ENCODE peak calls at places on chromosome 9, in four cellular contexts. One of them, this sample, is unnamed.

GRCh38 chr9:5832093-5832542 is 799 bp downstream of the ERMP1 start:
- DNase-seq in K562: peak; percentile 11
- DNase-seq in HCT116: no peak
- DNase-seq in suprapubic skin: no peak
- DNase-seq in this sample: no peak

GRCh38 chr9:122606587-122606986 is 8.0 kb upstream of the OR1Q1 start:
- DNase-seq in K562: no peak
- DNase-seq in HCT116: no peak
- DNase-seq in suprapubic skin: no peak
- DNase-seq in this sample: no peak

GRCh38 chr9:6645153-6646027 is at the start of gene GLDC:
- DNase-seq in K562: no peak
- DNase-seq in HCT116: peak; percentile 79
- DNase-seq in suprapubic skin: peak; percentile 60
- DNase-seq in this sample: peak; percentile 79

GRCh38 chr9:2727966-2728613 is 10.8 kb downstream of the KCNV2 start:
- DNase-seq in K562: peak; percentile 26
- DNase-seq in HCT116: peak; percentile 4
- DNase-seq in suprapubic skin: no peak
- DNase-seq in this sample: no peak

GRCh38 chr9:17600962-17601593 is 22.2 kb downstream of the SH3GL2 start:
- DNase-seq in K562: no peak
- DNase-seq in HCT116: no peak
- DNase-seq in suprapubic skin: no peak
- DNase-seq in this sample: no peak

GRCh38 chr9:116075191-116075590 is 78.4 kb upstream of the PAPPA start:
- DNase-seq in K562: no peak
- DNase-seq in HCT116: no peak
- DNase-seq in suprapubic skin: no peak
- DNase-seq in this sample: no peak

GRCh38 chr9:106862115-106862945 is 636 bp upstream of the ZNF462 start:
- DNase-seq in K562: no peak
- DNase-seq in HCT116: no peak
- DNase-seq in suprapubic skin: no peak
- DNase-seq in this sample: no peak

GRCh38 chr9:83622814-83623633 is at the start of gene IDNK:
- DNase-seq in K562: peak; percentile 77
- DNase-seq in HCT116: peak; percentile 10
- DNase-seq in suprapubic skin: peak; percentile 85
- DNase-seq in this sample: peak; percentile 94

GRCh38 chr9:124471761-124472160 is 21.5 kb downstream of the ADGRD2 start:
- DNase-seq in K562: no peak
- DNase-seq in HCT116: no peak
- DNase-seq in suprapubic skin: no peak
- DNase-seq in this sample: no peak

GRCh38 chr9:18587988-18588387 is 114.0 kb downstream of the ADAMTSL1 start:
- DNase-seq in K562: no peak
- DNase-seq in HCT116: no peak
- DNase-seq in suprapubic skin: no peak
- DNase-seq in this sample: no peak

GRCh38 chr9:21031091-21031817 is at the start of gene HACD4:
- DNase-seq in K562: peak; percentile 0
- DNase-seq in HCT116: no peak
- DNase-seq in suprapubic skin: peak; percentile 68
- DNase-seq in this sample: peak; percentile 94

GRCh38 chr9:21677834-21678233 is 124.6 kb upstream of the MTAP start:
- DNase-seq in K562: no peak
- DNase-seq in HCT116: peak; percentile 99
- DNase-seq in suprapubic skin: no peak
- DNase-seq in this sample: no peak

GRCh38 chr9:125066839-125067619 is 76.3 kb downstream of the SCAI start:
- DNase-seq in K562: no peak
- DNase-seq in HCT116: no peak
- DNase-seq in suprapubic skin: no peak
- DNase-seq in this sample: no peak

GRCh38 chr9:33443047-33443446 is 4.3 kb downstream of the AQP3 start:
- DNase-seq in K562: no peak
- DNase-seq in HCT116: no peak
- DNase-seq in suprapubic skin: no peak
- DNase-seq in this sample: no peak

GRCh38 chr9:82961504-82962125 is 101.3 kb downstream of the RASEF start:
- DNase-seq in K562: peak; percentile 53
- DNase-seq in HCT116: peak; percentile 61
- DNase-seq in suprapubic skin: peak; percentile 65
- DNase-seq in this sample: peak; percentile 75

GRCh38 chr9:28810375-28811075 is 1237.2 kb upstream of the C9orf72 start:
- DNase-seq in K562: no peak
- DNase-seq in HCT116: no peak
- DNase-seq in suprapubic skin: no peak
- DNase-seq in this sample: no peak

GRCh38 chr9:91211414-91211813 is 150.3 kb downstream of the AUH start:
- DNase-seq in K562: no peak
- DNase-seq in HCT116: no peak
- DNase-seq in suprapubic skin: no peak
- DNase-seq in this sample: no peak

GRCh38 chr9:130240410-130241197 is 25.0 kb upstream of the HMCN2 start:
- DNase-seq in K562: peak; percentile 76
- DNase-seq in HCT116: peak; percentile 53
- DNase-seq in suprapubic skin: no peak
- DNase-seq in this sample: no peak

GRCh38 chr9:134206317-134207300 is 42.2 kb upstream of the RNU6ATAC start:
- DNase-seq in K562: no peak
- DNase-seq in HCT116: no peak
- DNase-seq in suprapubic skin: peak; percentile 52
- DNase-seq in this sample: peak; percentile 30

GRCh38 chr9:134733480-134734232 is 92.1 kb downstream of the COL5A1 start:
- DNase-seq in K562: no peak
- DNase-seq in HCT116: no peak
- DNase-seq in suprapubic skin: no peak
- DNase-seq in this sample: no peak

GRCh38 chr9:81687521-81688261 is 1.7 kb downstream of the TLE1 start:
- DNase-seq in K562: no peak
- DNase-seq in HCT116: no peak
- DNase-seq in suprapubic skin: peak; percentile 77
- DNase-seq in this sample: peak; percentile 89

GRCh38 chr9:114861273-114861672 is 55.4 kb upstream of the TNFSF15 start:
- DNase-seq in K562: no peak
- DNase-seq in HCT116: no peak
- DNase-seq in suprapubic skin: no peak
- DNase-seq in this sample: no peak

GRCh38 chr9:73050887-73051550 is 98.2 kb upstream of the ALDH1A1 start:
- DNase-seq in K562: no peak
- DNase-seq in HCT116: peak; percentile 7
- DNase-seq in suprapubic skin: no peak
- DNase-seq in this sample: no peak

GRCh38 chr9:33393581-33393980 is 8.8 kb downstream of the AQP7 start:
- DNase-seq in K562: no peak
- DNase-seq in HCT116: no peak
- DNase-seq in suprapubic skin: no peak
- DNase-seq in this sample: no peak

GRCh38 chr9:129280236-129281231 is 102.5 kb upstream of the IER5L start:
- DNase-seq in K562: no peak
- DNase-seq in HCT116: no peak
- DNase-seq in suprapubic skin: peak; percentile 56
- DNase-seq in this sample: peak; percentile 59

GRCh38 chr9:126367646-126368419 is 41.2 kb downstream of the MVB12B start:
- DNase-seq in K562: no peak
- DNase-seq in HCT116: no peak
- DNase-seq in suprapubic skin: no peak
- DNase-seq in this sample: no peak

GRCh38 chr9:129225815-129226214 is 47.8 kb upstream of the IER5L start:
- DNase-seq in K562: peak; percentile 58
- DNase-seq in HCT116: no peak
- DNase-seq in suprapubic skin: no peak
- DNase-seq in this sample: peak; percentile 88

GRCh38 chr9:33447404-33448158 is at the start of gene AQP3:
- DNase-seq in K562: peak; percentile 82
- DNase-seq in HCT116: no peak
- DNase-seq in suprapubic skin: peak; percentile 85
- DNase-seq in this sample: peak; percentile 93

GRCh38 chr9:87803166-87803565 is 77.2 kb downstream of the CTSL start:
- DNase-seq in K562: no peak
- DNase-seq in HCT116: no peak
- DNase-seq in suprapubic skin: no peak
- DNase-seq in this sample: no peak

GRCh38 chr9:120210301-120210700 is 369.7 kb downstream of the CDK5RAP2 start:
- DNase-seq in K562: no peak
- DNase-seq in HCT116: no peak
- DNase-seq in suprapubic skin: no peak
- DNase-seq in this sample: no peak

GRCh38 chr9:113583511-113584470 is 120.3 kb downstream of the RGS3 start:
- DNase-seq in K562: no peak
- DNase-seq in HCT116: no peak
- DNase-seq in suprapubic skin: no peak
- DNase-seq in this sample: peak; percentile 74

GRCh38 chr9:17609312-17610005 is 30.6 kb downstream of the SH3GL2 start:
- DNase-seq in K562: no peak
- DNase-seq in HCT116: no peak
- DNase-seq in suprapubic skin: no peak
- DNase-seq in this sample: no peak

GRCh38 chr9:36530224-36530623 is 42.5 kb upstream of the MELK start:
- DNase-seq in K562: no peak
- DNase-seq in HCT116: no peak
- DNase-seq in suprapubic skin: no peak
- DNase-seq in this sample: no peak

GRCh38 chr9:33011857-33012256 is 10.4 kb upstream of the APTX start:
- DNase-seq in K562: no peak
- DNase-seq in HCT116: no peak
- DNase-seq in suprapubic skin: no peak
- DNase-seq in this sample: no peak

GRCh38 chr9:124778575-124779367 is 1.8 kb downstream of the OLFML2A start:
- DNase-seq in K562: no peak
- DNase-seq in HCT116: no peak
- DNase-seq in suprapubic skin: no peak
- DNase-seq in this sample: peak; percentile 24

GRCh38 chr9:78097541-78097940 is 65.9 kb upstream of the GNAQ start:
- DNase-seq in K562: no peak
- DNase-seq in HCT116: no peak
- DNase-seq in suprapubic skin: no peak
- DNase-seq in this sample: no peak

GRCh38 chr9:136940526-136941230 is 3.9 kb downstream of the FBXW5 start:
- DNase-seq in K562: no peak
- DNase-seq in HCT116: no peak
- DNase-seq in suprapubic skin: no peak
- DNase-seq in this sample: peak; percentile 77

GRCh38 chr9:136939996-136940525 is 4.5 kb downstream of the FBXW5 start:
- DNase-seq in K562: no peak
- DNase-seq in HCT116: no peak
- DNase-seq in suprapubic skin: no peak
- DNase-seq in this sample: no peak

GRCh38 chr9:136941231-136942111 is 3.1 kb downstream of the FBXW5 start:
- DNase-seq in K562: no peak
- DNase-seq in HCT116: no peak
- DNase-seq in suprapubic skin: peak; percentile 62
- DNase-seq in this sample: peak; percentile 80

GRCh38 chr9:136937186-136938001 is 7.1 kb downstream of the FBXW5 start:
- DNase-seq in K562: no peak
- DNase-seq in HCT116: no peak
- DNase-seq in suprapubic skin: no peak
- DNase-seq in this sample: no peak

GRCh38 chr9:136939431-136939995 is 5.0 kb downstream of the FBXW5 start:
- DNase-seq in K562: no peak
- DNase-seq in HCT116: no peak
- DNase-seq in suprapubic skin: no peak
- DNase-seq in this sample: no peak
- TF ChIP-seq POLR2AphosphoS5 in K562: no peak
- TF ChIP-seq POLR2AphosphoS5 in HCT116: no peak
- TF ChIP-seq POLR2AphosphoS5 in suprapubic skin: no peak
- TF ChIP-seq POLR2AphosphoS5 in this sample: peak; percentile 51

GRCh38 chr9:132672413-132672690 is 2.1 kb downstream of the GTF3C4 start:
- DNase-seq in K562: no peak
- DNase-seq in HCT116: no peak
- DNase-seq in suprapubic skin: no peak
- DNase-seq in this sample: no peak
- TF ChIP-seq POLR2AphosphoS5 in K562: no peak
- TF ChIP-seq POLR2AphosphoS5 in HCT116: no peak
- TF ChIP-seq POLR2AphosphoS5 in suprapubic skin: no peak
- TF ChIP-seq POLR2AphosphoS5 in this sample: no peak

GRCh38 chr9:76634356-76635054 is 129.7 kb upstream of the PCA3 start:
- DNase-seq in K562: no peak
- DNase-seq in HCT116: peak; percentile 1
- DNase-seq in suprapubic skin: no peak
- DNase-seq in this sample: no peak
- TF ChIP-seq POLR2AphosphoS5 in K562: no peak
- TF ChIP-seq POLR2AphosphoS5 in HCT116: no peak
- TF ChIP-seq POLR2AphosphoS5 in suprapubic skin: no peak
- TF ChIP-seq POLR2AphosphoS5 in this sample: no peak

DNA sequence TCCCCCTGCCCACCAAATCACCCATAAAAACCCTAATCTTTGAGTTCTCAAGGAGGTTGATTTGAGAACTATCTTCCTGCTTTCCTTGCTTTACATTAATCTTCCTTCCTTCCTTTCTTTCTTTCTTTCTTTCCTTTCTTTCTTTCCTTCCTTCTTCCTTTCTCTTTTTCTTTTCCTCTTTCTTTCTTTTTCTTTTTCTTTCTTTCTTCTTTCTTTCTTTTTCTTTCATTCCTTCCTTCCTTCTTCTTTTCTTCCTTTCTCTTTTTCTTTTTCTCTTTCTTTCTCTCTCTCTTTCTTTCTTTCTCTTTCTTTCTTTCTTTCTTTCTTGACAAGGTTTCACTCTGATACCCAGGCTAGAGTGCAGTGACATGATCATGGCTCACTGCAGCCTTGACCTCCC is 67.3 kb upstream of the CEMIP2 start:
- DNase-seq in K562: no peak
- DNase-seq in HCT116: no peak
- DNase-seq in suprapubic skin: no peak
- DNase-seq in this sample: no peak
- TF ChIP-seq POLR2AphosphoS5 in K562: no peak
- TF ChIP-seq POLR2AphosphoS5 in HCT116: no peak
- TF ChIP-seq POLR2AphosphoS5 in suprapubic skin: no peak
- TF ChIP-seq POLR2AphosphoS5 in this sample: no peak

DNA sequence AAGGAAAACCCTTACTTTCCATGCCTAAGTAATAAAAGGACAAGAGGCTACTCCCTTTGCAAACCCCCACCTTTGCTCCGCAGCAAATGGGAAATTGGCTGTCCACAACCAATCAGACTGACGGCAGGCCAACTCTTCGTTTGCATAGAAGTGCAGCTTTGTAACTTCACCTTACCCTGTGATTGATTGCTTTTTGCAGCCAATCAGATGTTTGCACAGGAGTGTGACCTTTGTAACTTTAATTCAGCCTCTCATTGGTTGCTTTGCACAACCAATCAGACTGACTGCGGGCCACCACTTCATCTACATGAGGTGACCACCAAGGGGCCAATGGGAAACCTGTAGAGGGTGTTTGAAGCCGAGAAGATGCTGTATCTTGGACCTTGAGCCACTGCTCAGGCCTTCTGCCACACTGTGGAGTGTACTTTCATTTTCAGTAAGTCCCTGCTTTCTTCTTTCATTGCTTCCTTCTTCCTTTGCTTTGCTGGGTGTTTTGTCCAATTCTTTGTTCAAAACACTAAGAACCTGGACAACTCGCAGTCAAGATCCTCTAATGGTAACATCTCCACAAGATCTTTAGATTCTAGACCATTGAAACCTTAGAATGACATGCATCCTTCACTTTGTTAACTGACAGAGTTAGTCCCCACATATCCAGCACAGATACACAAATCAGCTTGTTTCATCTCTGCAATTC is 51.3 kb upstream of the FREM1 start:
- DNase-seq in K562: peak; percentile 5
- DNase-seq in HCT116: no peak
- DNase-seq in suprapubic skin: no peak
- DNase-seq in this sample: no peak
- TF ChIP-seq POLR2AphosphoS5 in K562: no peak
- TF ChIP-seq POLR2AphosphoS5 in HCT116: no peak
- TF ChIP-seq POLR2AphosphoS5 in suprapubic skin: no peak
- TF ChIP-seq POLR2AphosphoS5 in this sample: no peak